ENCODE peak calls at places on chromosome 12, in six cellular contexts. F is IMR-90; Q is amniotic stem cell; X is CMK; B is stimulated activated CD8-positive, alpha-beta memory T cell treated with anti-CD3 and anti-CD28 coated beads, Interleukin-4, amount 100 ng/mL, for 4 hours; Z is body of pancreas. D is an unnamed sample.

GRCh38 chr12:130031571-130032189 is 127.9 kb upstream of the TMEM132D start:
- DNase-seq in X (peak), B (peak), Z (peak), F (no peak), Q (no peak), D (peak)

GRCh38 chr12:22262309-22262708 is 72.2 kb downstream of the ST8SIA1 start:
- DNase-seq in B (no peak), Z (no peak), Q (no peak), F (no peak), X (no peak), D (no peak)

GRCh38 chr12:106094304-106094703 is 44.5 kb downstream of the NUAK1 start:
- DNase-seq in F (no peak), Z (no peak), Q (no peak), X (no peak), B (no peak), D (no peak)

GRCh38 chr12:87266305-87266704 is 762.9 kb downstream of the C12orf50 start:
- DNase-seq in X (no peak), B (no peak), Q (no peak), Z (no peak), F (no peak), D (peak)

GRCh38 chr12:64670039-64670438 is 59.7 kb downstream of the RASSF3 start:
- DNase-seq in F (no peak), Q (no peak), X (no peak), Z (no peak), B (no peak), D (no peak)

GRCh38 chr12:3222935-3223334 is 145.8 kb downstream of the TSPAN9 start:
- DNase-seq in X (no peak), B (no peak), Q (no peak), F (no peak), Z (no peak), D (no peak)

GRCh38 chr12:113854385-113855136 is 111.6 kb downstream of the RBM19 start:
- DNase-seq in Q (no peak), Z (peak), X (no peak), F (no peak), B (no peak), D (no peak)

GRCh38 chr12:94167071-94167806 is 18.9 kb downstream of the PLXNC1 start:
- DNase-seq in Q (no peak), X (no peak), B (no peak), Z (no peak), F (no peak), D (no peak)

GRCh38 chr12:13277278-13277677 is 80.8 kb downstream of the EMP1 start:
- DNase-seq in X (no peak), F (no peak), Q (no peak), Z (no peak), B (no peak), D (no peak)

GRCh38 chr12:513446-513845 is 53.7 kb downstream of the B4GALNT3 start:
- DNase-seq in F (no peak), Q (no peak), B (no peak), X (no peak), Z (no peak), D (peak)

GRCh38 chr12:4819654-4820053 is 90.1 kb upstream of the KCNA1 start:
- DNase-seq in Z (no peak), X (no peak), Q (no peak), F (peak), B (no peak), D (peak)

GRCh38 chr12:63151898-63152700 is 1.1 kb upstream of the AVPR1A start:
- DNase-seq in X (peak), Z (peak), F (peak), Q (peak), B (no peak), D (peak)

GRCh38 chr12:42981379-42981778 is 391.8 kb upstream of the PRICKLE1 start:
- DNase-seq in B (no peak), Q (no peak), X (no peak), Z (no peak), F (peak), D (peak)

GRCh38 chr12:106118-106561 is 39.6 kb downstream of the IQSEC3 start:
- DNase-seq in F (no peak), Q (no peak), B (no peak), X (no peak), Z (no peak), D (peak)

GRCh38 chr12:49985981-49986380 is 13.2 kb downstream of the AQP6 start:
- DNase-seq in Q (no peak), Z (no peak), F (peak), X (no peak), B (no peak), D (no peak)

GRCh38 chr12:15356831-15357456 is 34.6 kb downstream of the PTPRO start:
- DNase-seq in B (no peak), Z (no peak), Q (no peak), X (no peak), F (no peak), D (no peak)

D was measured in trophoblast cell.